ENCODE peak calls at places on chromosome 14, in nine cellular contexts. A is HFFc6; B is stimulated activated CD4-positive, alpha-beta T cell treated with anti-CD3 and anti-CD28 coated beads, Interleukin-15, amount 100 ng/mL, for 1 hour; U is occipital lobe; P is Calu3; F is dorsolateral prefrontal cortex; W is BE2C; D is GF-D8; N is AG08395. X is an unnamed sample.

GRCh38 chr14:40367717-40368116 is 935.5 kb upstream of the FBXO33 start:
- DNase-seq in A (no peak), B (no peak), U (no peak), P (no peak), F (no peak), W (no peak), D (no peak), N (no peak), X (no peak)

GRCh38 chr14:34826661-34827060 is 48.5 kb downstream of the BAZ1A start:
- DNase-seq in A (peak; percentile 30), B (no peak), U (no peak), P (no peak), F (no peak), W (no peak), D (no peak), N (peak; percentile 48), X (no peak)

GRCh38 chr14:95504135-95505029 is 12.1 kb downstream of the SYNE3 start:
- DNase-seq in A (no peak), B (no peak), U (no peak), P (no peak), F (no peak), W (no peak), D (no peak), N (peak; percentile 49), X (no peak)

GRCh38 chr14:68146812-68147211 is 327.2 kb downstream of the RAD51B start:
- DNase-seq in A (peak; percentile 91), B (no peak), U (no peak), P (peak; percentile 35), F (no peak), W (no peak), D (no peak), N (peak; percentile 91), X (no peak)

GRCh38 chr14:99597911-99598600 is 6.0 kb downstream of the CCDC85C start:
- DNase-seq in A (no peak), B (no peak), U (no peak), P (no peak), F (no peak), W (no peak), D (no peak), N (no peak), X (no peak)

GRCh38 chr14:102777711-102778615 is 714 bp downstream of the TRAF3 start:
- DNase-seq in A (peak; percentile 17), B (no peak), U (no peak), P (peak; percentile 26), F (no peak), W (peak; percentile 16), D (no peak), N (peak; percentile 65), X (no peak)

GRCh38 chr14:22845821-22846625 is 9.6 kb downstream of the MMP14 start:
- DNase-seq in A (no peak), B (no peak), U (no peak), P (no peak), F (no peak), W (no peak), D (no peak), N (no peak), X (no peak)

GRCh38 chr14:79809849-79810612 is 401.3 kb downstream of the DIO2 start:
- DNase-seq in A (no peak), B (no peak), U (no peak), P (peak; percentile 30), F (no peak), W (peak; percentile 8), D (no peak), N (no peak), X (peak; percentile 10)

GRCh38 chr14:23076785-23077408 is 18.0 kb downstream of the ACIN1 start:
- DNase-seq in A (peak; percentile 35), B (no peak), U (no peak), P (no peak), F (no peak), W (peak; percentile 44), D (no peak), N (no peak), X (no peak)

GRCh38 chr14:38137005-38137404 is 70.7 kb upstream of the SSTR1 start:
- DNase-seq in A (peak; percentile 5), B (no peak), U (no peak), P (no peak), F (no peak), W (no peak), D (no peak), N (peak; percentile 50), X (no peak)

GRCh38 chr14:80465541-80466220 is 254.4 kb upstream of the DIO2 start:
- DNase-seq in A (no peak), B (no peak), U (no peak), P (no peak), F (no peak), W (no peak), D (no peak), N (no peak), X (no peak)

GRCh38 chr14:50797250-50798047 is 33.5 kb downstream of the NIN start:
- DNase-seq in A (no peak), B (no peak), U (no peak), P (no peak), F (no peak), W (no peak), D (no peak), N (no peak), X (no peak)

GRCh38 chr14:106879241-106879640 is 1352.9 kb downstream of the TMEM121 start:
- DNase-seq in A (no peak), B (no peak), U (no peak), P (peak; percentile 88), F (no peak), W (peak; percentile 68), D (peak; percentile 12), N (no peak), X (no peak)

GRCh38 chr14:103828315-103828967 is 18.9 kb downstream of the PPP1R13B start:
- DNase-seq in A (no peak), B (no peak), U (no peak), P (peak; percentile 6), F (no peak), W (peak; percentile 33), D (no peak), N (peak; percentile 48), X (no peak)

GRCh38 chr14:104442611-104443390 is 136.8 kb upstream of the C14orf180 start:
- DNase-seq in A (no peak), B (no peak), U (no peak), P (no peak), F (no peak), W (no peak), D (no peak), N (no peak), X (no peak)

GRCh38 chr14:63543826-63544320 is 696 bp upstream of the PPP2R5E start:
- DNase-seq in A (no peak), B (no peak), U (no peak), P (peak; percentile 4), F (no peak), W (no peak), D (no peak), N (peak; percentile 4), X (peak; percentile 16)

GRCh38 chr14:70096866-70097265 is 91.9 kb downstream of the SLC8A3 start:
- DNase-seq in A (no peak), B (no peak), U (no peak), P (no peak), F (no peak), W (no peak), D (no peak), N (no peak), X (no peak)

GRCh38 chr14:102055181-102055901 is 31.5 kb downstream of the HSP90AA1 start:
- DNase-seq in A (peak; percentile 59), B (no peak), U (no peak), P (no peak), F (no peak), W (no peak), D (no peak), N (peak; percentile 86), X (no peak)

GRCh38 chr14:37491076-37491475 is 104.0 kb downstream of the FOXA1 start:
- DNase-seq in A (no peak), B (no peak), U (no peak), P (no peak), F (no peak), W (no peak), D (no peak), N (no peak), X (no peak)

X was measured in head of caudate nucleus.